ENCODE peak calls at places on chromosomes 3 and 15, in four cellular contexts. L is IMR-90, E is H1, K is H9. Q is an unnamed sample.

GRCh38 chr15:32682569-32682968 is 35.2 kb upstream of the GREM1 start:
- DNase-seq in L (peak; percentile 95), E (no peak), K (no peak), Q (no peak)

GRCh38 chr3:13264468-13264795 is 155.7 kb downstream of the NUP210 start:
- DNase-seq in L (no peak), E (no peak), K (no peak), Q (no peak)

GRCh38 chr3:127476936-127477335 is 113.6 kb downstream of the TPRA1 start:
- DNase-seq in L (no peak), E (no peak), K (no peak), Q (no peak)

GRCh38 chr3:144085964-144086363 is 114.3 kb downstream of the DIPK2A start:
- DNase-seq in L (peak; percentile 32), E (no peak), K (no peak), Q (no peak)

GRCh38 chr3:154018100-154018696 is 103.0 kb upstream of the ARHGEF26 start:
- DNase-seq in L (peak; percentile 18), E (peak; percentile 73), K (peak; percentile 77), Q (peak; percentile 70)

GRCh38 chr15:75573643-75574384 is 5.3 kb downstream of the PTPN9 start:
- DNase-seq in L (no peak), E (no peak), K (no peak), Q (peak; percentile 44)

GRCh38 chr3:185176756-185177359 is 24.0 kb upstream of the C3orf70 start:
- DNase-seq in L (peak; percentile 40), E (peak; percentile 71), K (peak; percentile 35), Q (peak; percentile 35)

GRCh38 chr3:46987485-46988401 is 8.3 kb downstream of the NBEAL2 start:
- DNase-seq in L (no peak), E (peak; percentile 71), K (peak; percentile 89), Q (peak; percentile 87)

GRCh38 chr3:194880940-194881925 is 195.6 kb downstream of the FAM43A start:
- DNase-seq in L (no peak), E (peak; percentile 24), K (peak; percentile 12), Q (no peak)

GRCh38 chr15:64905119-64905831 is 6.4 kb upstream of the ANKDD1A start:
- DNase-seq in L (peak; percentile 60), E (peak; percentile 96), K (peak; percentile 98), Q (peak; percentile 99)

GRCh38 chr3:146503459-146504202 is 34.3 kb upstream of the PLSCR2 start:
- DNase-seq in L (peak; percentile 95), E (no peak), K (no peak), Q (peak; percentile 71)

GRCh38 chr3:177615015-177615414 is 417.7 kb upstream of the TBL1XR1 start:
- DNase-seq in L (peak; percentile 97), E (no peak), K (no peak), Q (no peak)

GRCh38 chr3:141454906-141455602 is 31.8 kb upstream of the RASA2 start:
- DNase-seq in L (peak; percentile 88), E (no peak), K (peak; percentile 48), Q (peak; percentile 94)

GRCh38 chr15:94119215-94119815 is 112.0 kb upstream of the MCTP2 start:
- DNase-seq in L (no peak), E (no peak), K (no peak), Q (peak; percentile 8)

DNA sequence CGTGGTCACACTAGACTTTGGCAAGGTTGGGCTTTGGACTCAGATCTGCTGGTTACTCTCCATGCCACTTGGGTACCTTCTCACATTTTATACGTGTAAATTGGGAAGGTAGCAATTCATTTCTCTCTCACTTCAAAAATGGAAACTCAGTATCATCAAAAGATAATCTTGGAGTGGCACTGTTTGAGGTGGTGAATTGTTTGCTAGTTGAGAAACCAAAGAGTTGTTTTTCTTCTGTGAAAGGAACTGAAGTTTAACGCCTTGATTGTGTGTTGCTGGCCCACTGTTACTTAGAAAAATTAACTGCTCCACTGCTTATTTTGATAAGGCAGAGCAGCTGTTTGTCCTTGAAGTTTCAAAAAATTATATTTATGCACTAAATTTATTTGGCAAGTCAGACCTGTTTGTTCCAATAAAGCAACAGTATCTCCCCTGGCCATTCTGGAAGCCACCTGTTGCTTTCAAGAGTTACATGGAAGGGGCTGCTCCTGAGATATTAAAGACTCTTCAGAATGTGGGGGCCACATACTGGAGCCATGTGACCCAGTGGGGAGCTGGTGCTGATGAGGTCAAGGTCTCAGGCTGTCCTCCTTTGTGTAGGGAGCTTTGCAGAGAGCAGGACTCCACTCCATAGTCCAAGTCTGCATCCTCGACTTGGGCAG is 16.2 kb downstream of the PLCL2 start:
- DNase-seq in L (no peak), E (no peak), K (no peak), Q (no peak)
- H3K18ac ChIP-seq in L (no peak overlapping the region), E (no peak overlapping the region), K (no peak overlapping the region), Q (no peak overlapping the region)

GRCh38 chr3:196996454-196997265 is 28.0 kb upstream of the PIGZ start:
- DNase-seq in L (no peak), E (no peak), K (peak; percentile 17), Q (no peak)
- H4K5ac ChIP-seq in L (no peak overlapping the region), E (no peak overlapping the region), K (no peak overlapping the region), Q (no peak overlapping the region)

DNA sequence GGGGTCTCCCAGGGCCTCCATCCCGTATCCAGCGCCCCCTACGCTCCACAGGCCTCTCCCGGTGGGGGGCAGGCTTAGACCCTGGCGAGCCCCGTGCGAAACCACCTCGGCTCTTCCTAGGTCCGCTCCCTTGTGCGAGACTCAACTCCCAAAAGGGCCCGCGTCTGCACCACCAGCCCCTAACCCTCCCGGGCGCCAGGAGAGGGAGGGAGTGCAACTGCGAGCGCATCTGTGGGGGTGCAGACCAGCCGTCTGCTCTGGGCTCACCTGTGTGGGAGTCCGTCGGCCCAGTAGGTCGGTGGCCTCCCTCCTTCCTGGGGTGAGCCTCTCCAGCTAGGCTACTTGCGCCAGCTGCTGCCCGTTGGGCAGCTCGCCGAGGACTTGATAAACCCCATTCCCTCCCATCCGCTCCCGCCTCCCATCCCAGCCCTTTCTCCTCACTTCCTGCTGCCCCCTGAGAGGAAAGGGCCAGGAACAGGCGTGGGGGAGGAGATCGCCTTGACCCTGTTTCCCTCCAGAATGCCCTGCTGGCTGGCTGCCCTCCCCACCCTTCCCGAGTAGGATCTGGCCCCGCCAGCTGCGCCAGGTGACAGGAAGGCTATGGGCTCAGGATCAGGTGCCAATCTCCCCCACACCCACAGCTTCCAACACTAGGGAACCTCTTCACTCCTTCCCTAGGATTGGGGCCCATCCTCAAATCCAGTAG is at the start of gene HYAL2:
- DNase-seq in L (no peak), E (peak; percentile 76), K (peak; percentile 67), Q (peak; percentile 61)
- H3K4ac ChIP-seq in L (peak within 1 kb of the TSS; percentile 66), E (peak within 1 kb of the TSS; percentile 55), K (no peak within 1 kb of the TSS), Q (peak within 1 kb of the TSS; percentile 70)

DNA sequence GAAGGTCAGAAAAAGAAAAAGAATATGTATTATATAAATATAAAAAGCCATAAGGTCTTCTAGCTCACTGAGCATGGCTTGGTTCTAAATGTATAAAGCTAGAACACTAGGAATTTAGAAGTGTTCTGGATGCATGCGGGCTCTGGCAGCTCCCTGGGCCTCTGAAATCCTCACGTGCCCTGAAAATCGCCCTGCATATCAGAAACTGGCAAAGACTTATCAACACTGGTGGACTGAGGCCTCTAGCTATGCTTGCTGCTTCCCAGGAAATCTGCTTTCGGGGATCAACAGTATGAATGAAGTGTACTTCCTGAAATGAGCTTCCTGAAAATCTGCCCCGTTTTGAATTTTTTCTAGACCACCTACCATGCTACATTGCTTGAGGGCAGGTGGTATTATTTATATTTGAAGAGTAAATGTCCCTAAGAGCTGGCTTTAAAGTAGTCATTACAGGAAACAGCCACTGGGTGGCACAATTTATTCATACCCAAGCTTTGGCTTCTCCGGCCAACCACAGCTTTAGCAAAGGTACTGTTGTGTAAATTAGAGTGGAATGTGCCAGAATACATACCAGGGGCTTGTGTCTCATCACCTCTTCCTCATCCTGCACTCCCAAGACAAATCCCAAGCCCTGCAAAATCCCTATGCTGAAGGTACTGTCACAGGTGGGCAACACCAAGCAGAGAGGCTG is 17.7 kb downstream of the CRTAP start:
- DNase-seq in L (peak; percentile 70), E (peak; percentile 64), K (peak; percentile 74), Q (peak; percentile 91)
- H3K18ac ChIP-seq in L (no peak overlapping the region), E (peak overlapping the region; percentile 56), K (peak overlapping the region; percentile 9), Q (no peak overlapping the region)

Q was measured in mesendoderm.